ENCODE peak calls at places on chromosomes 16 and 17, in five cellular contexts. One of them, this sample, is unnamed.

GRCh38 chr17:83064021-83064731 is 15.2 kb upstream of the METRNL start:
- DNase-seq in suprapubic skin: peak; percentile 57
- DNase-seq in GM12878: no peak
- DNase-seq in SK-N-SH: peak; percentile 21
- DNase-seq in A549: no peak
- DNase-seq in this sample: peak; percentile 10

GRCh38 chr16:80694950-80695471 is 109.4 kb downstream of the CDYL2 start:
- DNase-seq in SK-N-SH: no peak
- DNase-seq in A549: no peak
- DNase-seq in suprapubic skin: no peak
- DNase-seq in GM12878: no peak
- DNase-seq in this sample: no peak

GRCh38 chr16:80231118-80231515 is 309.7 kb upstream of the DYNLRB2 start:
- DNase-seq in suprapubic skin: no peak
- DNase-seq in A549: no peak
- DNase-seq in GM12878: no peak
- DNase-seq in SK-N-SH: no peak
- DNase-seq in this sample: no peak

GRCh38 chr17:83195330-83196087 is 116.1 kb downstream of the METRNL start:
- DNase-seq in A549: no peak
- DNase-seq in SK-N-SH: no peak
- DNase-seq in suprapubic skin: peak; percentile 83
- DNase-seq in GM12878: no peak
- DNase-seq in this sample: peak; percentile 58

GRCh38 chr17:77049440-77049839 is 91.3 kb upstream of the SEC14L1 start:
- DNase-seq in GM12878: no peak
- DNase-seq in suprapubic skin: no peak
- DNase-seq in A549: no peak
- DNase-seq in SK-N-SH: no peak
- DNase-seq in this sample: no peak

GRCh38 chr16:48373258-48374050 is 11.8 kb downstream of the SIAH1 start:
- DNase-seq in SK-N-SH: no peak
- DNase-seq in A549: no peak
- DNase-seq in suprapubic skin: no peak
- DNase-seq in GM12878: no peak
- DNase-seq in this sample: no peak

GRCh38 chr16:57600048-57600835 is 28.2 kb upstream of the ADGRG1 start:
- DNase-seq in A549: peak; percentile 81
- DNase-seq in suprapubic skin: no peak
- DNase-seq in SK-N-SH: peak; percentile 67
- DNase-seq in GM12878: no peak
- DNase-seq in this sample: no peak

GRCh38 chr16:52283018-52283417 is 263.9 kb downstream of the TOX3 start:
- DNase-seq in A549: no peak
- DNase-seq in GM12878: no peak
- DNase-seq in SK-N-SH: no peak
- DNase-seq in suprapubic skin: no peak
- DNase-seq in this sample: no peak

GRCh38 chr17:7328840-7329359 is at the start of gene NEURL4:
- DNase-seq in GM12878: no peak
- DNase-seq in A549: no peak
- DNase-seq in SK-N-SH: no peak
- DNase-seq in suprapubic skin: peak; percentile 64
- DNase-seq in this sample: no peak

GRCh38 chr17:43601280-43602050 is 55.3 kb upstream of the ETV4 start:
- DNase-seq in A549: no peak
- DNase-seq in GM12878: no peak
- DNase-seq in SK-N-SH: no peak
- DNase-seq in suprapubic skin: no peak
- DNase-seq in this sample: no peak

GRCh38 chr17:57294629-57295501 is 38.5 kb downstream of the MSI2 start:
- DNase-seq in A549: peak; percentile 44
- DNase-seq in SK-N-SH: peak; percentile 54
- DNase-seq in suprapubic skin: no peak
- DNase-seq in GM12878: no peak
- DNase-seq in this sample: no peak

GRCh38 chr17:10336393-10336792 is 36.4 kb downstream of the MYH13 start:
- DNase-seq in GM12878: no peak
- DNase-seq in SK-N-SH: no peak
- DNase-seq in A549: no peak
- DNase-seq in suprapubic skin: no peak
- DNase-seq in this sample: no peak

GRCh38 chr17:3838206-3838605 is 7.8 kb downstream of the NCBP3 start:
- DNase-seq in GM12878: no peak
- DNase-seq in SK-N-SH: no peak
- DNase-seq in A549: no peak
- DNase-seq in suprapubic skin: no peak
- DNase-seq in this sample: no peak

GRCh38 chr17:17994271-17994670 is 21.6 kb downstream of the DRC3 start:
- DNase-seq in A549: peak; percentile 62
- DNase-seq in suprapubic skin: no peak
- DNase-seq in SK-N-SH: peak; percentile 86
- DNase-seq in GM12878: no peak
- DNase-seq in this sample: no peak

GRCh38 chr17:44652727-44653126 is 3.5 kb upstream of the MEIOC start:
- DNase-seq in A549: no peak
- DNase-seq in SK-N-SH: no peak
- DNase-seq in suprapubic skin: no peak
- DNase-seq in GM12878: no peak
- DNase-seq in this sample: no peak

GRCh38 chr16:11306997-11307638 is 26.0 kb upstream of the PRM1 start:
- DNase-seq in SK-N-SH: no peak
- DNase-seq in suprapubic skin: no peak
- DNase-seq in A549: no peak
- DNase-seq in GM12878: no peak
- DNase-seq in this sample: no peak

GRCh38 chr17:49779730-49780220 is 8.7 kb upstream of the KAT7 start:
- DNase-seq in SK-N-SH: peak; percentile 40
- DNase-seq in GM12878: no peak
- DNase-seq in A549: peak; percentile 34
- DNase-seq in suprapubic skin: no peak
- DNase-seq in this sample: peak; percentile 75

GRCh38 chr16:72856797-72857196 is 191.1 kb downstream of the ZFHX3 start:
- DNase-seq in suprapubic skin: no peak
- DNase-seq in GM12878: no peak
- DNase-seq in A549: peak; percentile 43
- DNase-seq in SK-N-SH: peak; percentile 54
- DNase-seq in this sample: no peak

GRCh38 chr17:78117027-78117981 is 11.3 kb downstream of the TMC6 start:
- DNase-seq in GM12878: no peak
- DNase-seq in suprapubic skin: peak; percentile 65
- DNase-seq in SK-N-SH: peak; percentile 92
- DNase-seq in A549: no peak
- DNase-seq in this sample: no peak

GRCh38 chr17:70563301-70563820 is 394.0 kb downstream of the KCNJ2 start:
- DNase-seq in A549: no peak
- DNase-seq in SK-N-SH: no peak
- DNase-seq in GM12878: no peak
- DNase-seq in suprapubic skin: no peak
- DNase-seq in this sample: no peak

GRCh38 chr17:29709861-29710849 is 87.4 kb upstream of the CORO6 start:
- DNase-seq in SK-N-SH: no peak
- DNase-seq in suprapubic skin: no peak
- DNase-seq in A549: no peak
- DNase-seq in GM12878: no peak
- DNase-seq in this sample: no peak

GRCh38 chr17:39244016-39244599 is 18.4 kb upstream of the STAC2 start:
- DNase-seq in SK-N-SH: no peak
- DNase-seq in A549: no peak
- DNase-seq in GM12878: no peak
- DNase-seq in suprapubic skin: no peak
- DNase-seq in this sample: no peak

GRCh38 chr17:80743181-80743771 is 198.6 kb downstream of the RPTOR start:
- DNase-seq in SK-N-SH: no peak
- DNase-seq in GM12878: no peak
- DNase-seq in suprapubic skin: no peak
- DNase-seq in A549: no peak
- DNase-seq in this sample: no peak

GRCh38 chr17:47694018-47694817 is at the start of gene TBKBP1:
- DNase-seq in suprapubic skin: no peak
- DNase-seq in A549: peak; percentile 59
- DNase-seq in GM12878: no peak
- DNase-seq in SK-N-SH: peak; percentile 99
- DNase-seq in this sample: no peak

GRCh38 chr17:27807567-27808470 is 7.5 kb upstream of the NOS2 start:
- DNase-seq in A549: no peak
- DNase-seq in SK-N-SH: no peak
- DNase-seq in GM12878: peak; percentile 83
- DNase-seq in suprapubic skin: no peak
- DNase-seq in this sample: no peak

GRCh38 chr17:63833026-63833740 is 5.7 kb upstream of the FTSJ3 start:
- DNase-seq in GM12878: no peak
- DNase-seq in SK-N-SH: no peak
- DNase-seq in suprapubic skin: no peak
- DNase-seq in A549: no peak
- DNase-seq in this sample: no peak

GRCh38 chr17:13704333-13704732 is 102.6 kb upstream of the HS3ST3A1 start:
- DNase-seq in A549: no peak
- DNase-seq in suprapubic skin: no peak
- DNase-seq in GM12878: no peak
- DNase-seq in SK-N-SH: no peak
- DNase-seq in this sample: no peak

GRCh38 chr16:2031081-2031577 is 4.4 kb downstream of the NHERF2 start:
- DNase-seq in A549: no peak
- DNase-seq in SK-N-SH: no peak
- DNase-seq in suprapubic skin: no peak
- DNase-seq in GM12878: no peak
- DNase-seq in this sample: no peak

GRCh38 chr17:65047939-65048338 is 8.6 kb downstream of the GNA13 start:
- DNase-seq in SK-N-SH: no peak
- DNase-seq in A549: no peak
- DNase-seq in suprapubic skin: no peak
- DNase-seq in GM12878: no peak
- DNase-seq in this sample: no peak

GRCh38 chr16:50626868-50627267 is 54.2 kb downstream of the SNX20 start:
- DNase-seq in SK-N-SH: no peak
- DNase-seq in suprapubic skin: no peak
- DNase-seq in A549: no peak
- DNase-seq in GM12878: no peak
- DNase-seq in this sample: no peak

GRCh38 chr17:44324571-44325275 is at the start of gene SLC25A39:
- DNase-seq in A549: peak; percentile 76
- DNase-seq in GM12878: no peak
- DNase-seq in suprapubic skin: peak; percentile 95
- DNase-seq in SK-N-SH: peak; percentile 98
- DNase-seq in this sample: peak; percentile 87

DNA sequence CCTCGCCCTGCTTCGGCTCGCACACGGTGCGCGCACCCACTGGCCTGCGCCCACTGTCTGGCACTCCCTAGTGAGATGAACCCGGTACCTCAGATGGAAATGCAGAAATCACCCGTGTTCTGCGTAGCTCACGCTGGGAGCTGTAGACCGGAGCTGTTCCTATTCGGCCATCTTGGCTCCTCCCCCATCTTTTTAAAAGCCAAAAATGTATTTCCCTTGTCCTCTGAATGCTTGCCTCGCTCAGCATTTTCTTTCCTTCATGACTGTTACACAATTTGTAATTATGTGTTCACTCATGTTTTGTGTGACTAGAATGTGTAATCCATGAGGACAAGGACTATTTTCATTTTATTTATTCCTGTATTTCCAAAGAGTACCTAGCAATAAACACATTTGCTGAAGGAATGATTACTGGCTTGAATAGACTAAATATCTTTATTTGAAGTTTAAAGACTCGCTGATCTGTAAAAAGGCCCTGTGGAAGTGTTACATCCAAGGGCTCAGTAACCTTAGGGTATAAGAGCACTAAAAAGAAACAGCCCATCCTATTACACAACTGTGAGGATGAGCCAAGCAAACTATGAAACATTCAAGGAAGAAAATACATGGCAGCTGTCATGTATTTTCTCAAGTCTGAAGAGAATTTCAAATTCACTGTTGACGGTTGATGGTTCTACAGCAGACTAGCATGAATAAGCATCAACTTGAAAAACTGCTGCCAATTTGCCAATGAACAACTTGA is 192.7 kb downstream of the MYO1D start:
- DNase-seq in suprapubic skin: no peak
- DNase-seq in GM12878: no peak
- DNase-seq in SK-N-SH: no peak
- DNase-seq in A549: no peak
- DNase-seq in this sample: no peak
- TF ChIP-seq EP300 in suprapubic skin: no peak
- TF ChIP-seq EP300 in GM12878: no peak
- TF ChIP-seq EP300 in SK-N-SH: no peak
- TF ChIP-seq EP300 in A549: no peak
- TF ChIP-seq EP300 in this sample: no peak

GRCh38 chr16:68643227-68643626 is 1.9 kb upstream of the CDH3 start:
- DNase-seq in A549: no peak
- DNase-seq in suprapubic skin: no peak
- DNase-seq in SK-N-SH: no peak
- DNase-seq in GM12878: no peak
- DNase-seq in this sample: no peak

GRCh38 chr16:68643847-68644246 is 1.3 kb upstream of the CDH3 start:
- DNase-seq in SK-N-SH: no peak
- DNase-seq in GM12878: no peak
- DNase-seq in A549: no peak
- DNase-seq in suprapubic skin: no peak
- DNase-seq in this sample: no peak

GRCh38 chr16:68642047-68642435 is 3.1 kb upstream of the CDH3 start:
- DNase-seq in SK-N-SH: no peak
- DNase-seq in A549: no peak
- DNase-seq in suprapubic skin: no peak
- DNase-seq in GM12878: no peak
- DNase-seq in this sample: no peak

GRCh38 chr16:68640972-68641371 is 4.1 kb upstream of the CDH3 start:
- DNase-seq in GM12878: no peak
- DNase-seq in A549: no peak
- DNase-seq in suprapubic skin: no peak
- DNase-seq in SK-N-SH: no peak
- DNase-seq in this sample: no peak

GRCh38 chr16:68642436-68643064 is 2.6 kb upstream of the CDH3 start:
- DNase-seq in GM12878: no peak
- DNase-seq in A549: no peak
- DNase-seq in SK-N-SH: peak; percentile 72
- DNase-seq in suprapubic skin: no peak
- DNase-seq in this sample: no peak
- H3K4me3 ChIP-seq in GM12878: no peak overlapping the region
- H3K4me3 ChIP-seq in A549: no peak overlapping the region
- H3K4me3 ChIP-seq in SK-N-SH: peak overlapping the region; percentile 15
- H3K4me3 ChIP-seq in suprapubic skin: peak overlapping the region; percentile 23
- H3K4me3 ChIP-seq in this sample: no peak overlapping the region

GRCh38 chr17:8369944-8370343 is 6.6 kb downstream of the KRABD2 start:
- DNase-seq in SK-N-SH: no peak
- DNase-seq in A549: no peak
- DNase-seq in GM12878: no peak
- DNase-seq in suprapubic skin: no peak
- DNase-seq in this sample: no peak
- H3K4me1 ChIP-seq in SK-N-SH: peaks cover 5% of the 10 kb centered on the region
- H3K4me1 ChIP-seq in A549: peaks cover 6% of the 10 kb centered on the region
- H3K4me1 ChIP-seq in GM12878: no peaks in the 10 kb centered on the region
- H3K4me1 ChIP-seq in suprapubic skin: peaks cover 1% of the 10 kb centered on the region
- H3K4me1 ChIP-seq in this sample: no peaks in the 10 kb centered on the region

DNA sequence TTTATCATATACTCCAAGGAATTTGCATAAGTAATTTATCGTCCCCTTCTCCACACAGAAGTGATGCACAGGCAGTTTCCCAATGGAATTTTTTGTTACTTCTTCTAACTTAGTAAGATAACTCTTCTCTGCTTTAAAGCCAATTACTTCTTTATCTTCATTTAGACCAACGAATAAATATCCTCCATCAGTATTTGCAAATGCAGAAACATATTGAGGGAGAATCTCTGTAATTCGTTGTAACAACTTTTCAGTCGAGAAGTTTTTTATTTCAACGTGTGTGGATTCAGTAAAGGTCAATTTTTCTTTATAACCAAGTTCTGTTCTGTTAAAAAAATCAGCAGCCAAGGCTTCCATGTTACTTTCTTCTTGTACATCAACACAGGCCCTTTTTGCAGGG is 30.7 kb upstream of the SLFN13 start:
- DNase-seq in SK-N-SH: no peak
- DNase-seq in A549: no peak
- DNase-seq in GM12878: no peak
- DNase-seq in suprapubic skin: no peak
- DNase-seq in this sample: no peak
- TF ChIP-seq EP300 in SK-N-SH: no peak
- TF ChIP-seq EP300 in A549: no peak
- TF ChIP-seq EP300 in GM12878: no peak
- TF ChIP-seq EP300 in suprapubic skin: no peak
- TF ChIP-seq EP300 in this sample: no peak

This sample was measured in tibial nerve.